ENCODE peak calls at places on chromosomes 16 and 17, in five cellular contexts. B, L, H, O and F are unnamed samples.

GRCh38 chr16:1494711-1495110 is 1.6 kb downstream of the TELO2 start:
- DNase-seq in L (no peak), O (no peak), H (no peak), B (no peak), F (no peak)

GRCh38 chr17:28533091-28533670 is 19.2 kb downstream of the UNC119 start:
- DNase-seq in L (peak), O (no peak), H (no peak), B (no peak), F (no peak)

GRCh38 chr16:68969338-68969737 is 126.0 kb downstream of the TANGO6 start:
- DNase-seq in H (no peak), L (no peak), B (no peak), O (no peak), F (no peak)

GRCh38 chr17:29837531-29837930 is 92.5 kb downstream of the SSH2 start:
- DNase-seq in O (no peak), H (no peak), B (no peak), L (no peak), F (no peak)

GRCh38 chr16:60788631-60789030 is 1247.6 kb downstream of the CDH8 start:
- DNase-seq in B (no peak), O (no peak), H (no peak), L (no peak), F (no peak)

GRCh38 chr16:46830417-46830901 is 521 bp downstream of the C16orf87 start:
- DNase-seq in L (peak), H (no peak), O (no peak), B (no peak), F (peak)

GRCh38 chr17:80063815-80064585 is 27.6 kb downstream of the CCDC40 start:
- DNase-seq in H (peak), B (no peak), O (no peak), L (peak), F (peak)

GRCh38 chr17:30780343-30780742 is 44.1 kb downstream of the CRLF3 start:
- DNase-seq in O (no peak), H (no peak), B (no peak), L (no peak), F (no peak)

GRCh38 chr17:7745748-7746470 is 28.4 kb downstream of the DNAH2 start:
- DNase-seq in O (no peak), L (no peak), H (peak), B (peak), F (no peak)

GRCh38 chr16:88077328-88078108 is 126.3 kb downstream of the BANP start:
- DNase-seq in H (no peak), O (no peak), B (no peak), L (no peak), F (peak)

GRCh38 chr17:39928868-39929651 is 1.5 kb downstream of the LRRC3C start:
- DNase-seq in L (no peak), H (peak), O (no peak), B (peak), F (no peak)

GRCh38 chr16:14564881-14565687 is 65.0 kb downstream of the PARN start:
- DNase-seq in H (no peak), B (peak), O (no peak), L (no peak), F (no peak)

GRCh38 chr17:12133183-12133582 is 112.5 kb downstream of the MAP2K4 start:
- DNase-seq in B (peak), H (no peak), O (no peak), L (no peak), F (no peak)

GRCh38 chr17:76366247-76366646 is 12.5 kb upstream of the PRPSAP1 start:
- DNase-seq in B (no peak), H (no peak), L (no peak), O (no peak), F (no peak)

GRCh38 chr17:8226536-8227237 is 16.3 kb upstream of the AURKB start:
- DNase-seq in L (peak), O (peak), B (peak), H (peak), F (peak)

GRCh38 chr17:29591737-29592624 is 951 bp upstream of the ANKRD13B start:
- DNase-seq in O (peak), B (no peak), H (no peak), L (peak), F (peak)

GRCh38 chr16:14284930-14285541 is 213.9 kb downstream of the MRTFB start:
- DNase-seq in O (no peak), B (peak), H (peak), L (peak), F (no peak)

GRCh38 chr16:30903596-30903995 is 7.2 kb downstream of the CTF1 start:
- DNase-seq in O (no peak), H (no peak), L (no peak), B (no peak), F (no peak)

GRCh38 chr17:17119533-17119932 is 77.3 kb downstream of the MPRIP start:
- DNase-seq in H (peak), B (no peak), L (peak), O (no peak), F (peak)

GRCh38 chr16:85438981-85439639 is 174.0 kb upstream of the GSE1 start:
- DNase-seq in O (no peak), H (no peak), B (no peak), L (no peak), F (no peak)

GRCh38 chr16:85436207-85436606 is 176.9 kb upstream of the GSE1 start:
- DNase-seq in H (no peak), L (no peak), O (no peak), B (no peak), F (no peak)

GRCh38 chr16:85435298-85435697 is 177.8 kb upstream of the GSE1 start:
- DNase-seq in H (no peak), L (no peak), B (no peak), O (no peak), F (no peak)

GRCh38 chr16:85437161-85438052 is 175.7 kb upstream of the GSE1 start:
- DNase-seq in B (no peak), H (no peak), O (peak), L (peak), F (no peak)

DNA sequence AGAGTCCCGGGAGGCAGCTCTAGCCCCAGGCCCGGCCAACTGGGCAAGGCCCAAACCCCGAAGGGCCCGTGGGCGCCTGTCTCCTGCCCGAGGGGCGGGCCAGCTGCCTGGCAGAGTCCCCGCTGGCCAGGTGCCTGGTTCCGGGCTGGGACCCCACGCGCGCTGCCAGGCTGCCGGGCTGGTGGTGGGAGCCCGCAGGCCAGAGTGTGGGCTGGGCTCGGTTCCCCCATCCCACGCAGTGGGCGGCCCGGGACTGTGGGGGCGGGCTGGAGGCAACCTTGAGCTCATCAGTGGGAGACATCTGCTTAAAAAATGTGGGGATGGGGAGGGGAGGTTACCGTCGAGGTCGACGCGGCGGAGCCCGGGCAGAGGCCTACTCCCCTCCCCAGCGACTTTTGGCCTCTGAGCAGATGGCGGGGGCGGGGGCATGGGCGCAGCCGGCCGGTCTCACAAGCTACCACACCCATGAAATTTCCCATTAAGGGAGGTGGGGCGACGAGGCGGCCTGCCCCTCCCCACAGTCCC is 176.4 kb upstream of the GSE1 start:
- DNase-seq in H (no peak), O (peak), B (no peak), L (peak), F (peak)
- H3K4me3 ChIP-seq in H (no peak), O (peak), B (no peak), L (no peak), F (peak)

GRCh38 chr16:56675685-56676210 is 6.1 kb downstream of the MT1H start:
- DNase-seq in O (no peak), L (peak), B (no peak), H (no peak), F (no peak)
- H3K4me3 ChIP-seq in O (no peak), L (no peak), B (no peak), H (no peak), F (peak)

GRCh38 chr16:64391009-64391663 is 730.7 kb downstream of the CDH11 start:
- DNase-seq in O (no peak), H (no peak), L (no peak), B (no peak), F (no peak)
- H3K4me3 ChIP-seq in O (no peak), H (no peak), L (no peak), B (peak), F (no peak)

GRCh38 chr17:50534222-50534978 is 1.9 kb downstream of the EPN3 start:
- DNase-seq in B (no peak), L (peak), O (peak), H (no peak), F (no peak)

GRCh38 chr17:50533720-50534148 is 1.2 kb downstream of the EPN3 start:
- DNase-seq in B (no peak), L (peak), H (no peak), O (peak), F (no peak)

GRCh38 chr17:50531428-50532025 is 1.0 kb upstream of the EPN3 start:
- DNase-seq in B (no peak), L (no peak), O (no peak), H (no peak), F (no peak)

GRCh38 chr17:50532452-50533024 is at the start of gene EPN3:
- DNase-seq in B (no peak), O (peak), L (peak), H (no peak), F (peak)

DNA sequence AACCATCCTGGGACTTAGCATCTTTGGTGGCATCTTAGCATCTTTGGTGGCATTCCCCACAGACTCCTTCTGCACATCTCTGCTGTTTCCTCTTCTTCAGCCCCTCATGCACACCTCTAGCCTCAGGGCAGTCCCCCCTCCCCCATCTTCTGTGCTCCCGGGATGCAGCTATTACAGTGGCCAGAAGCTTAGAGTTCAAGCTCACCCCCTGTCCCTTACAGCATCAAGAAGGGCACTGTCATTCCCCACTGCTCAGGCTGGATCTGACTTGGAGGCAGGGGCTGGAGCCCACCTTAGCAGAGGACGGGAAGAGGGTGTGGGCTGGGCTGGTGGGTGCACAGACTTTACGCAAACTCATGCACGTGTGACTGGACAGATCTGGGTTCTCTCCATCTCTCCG is 650 bp downstream of the EPN3 start:
- DNase-seq in H (no peak), O (no peak), B (no peak), L (no peak), F (no peak)
- H3K4me3 ChIP-seq in H (no peak), O (peak), B (no peak), L (no peak), F (peak)

DNA sequence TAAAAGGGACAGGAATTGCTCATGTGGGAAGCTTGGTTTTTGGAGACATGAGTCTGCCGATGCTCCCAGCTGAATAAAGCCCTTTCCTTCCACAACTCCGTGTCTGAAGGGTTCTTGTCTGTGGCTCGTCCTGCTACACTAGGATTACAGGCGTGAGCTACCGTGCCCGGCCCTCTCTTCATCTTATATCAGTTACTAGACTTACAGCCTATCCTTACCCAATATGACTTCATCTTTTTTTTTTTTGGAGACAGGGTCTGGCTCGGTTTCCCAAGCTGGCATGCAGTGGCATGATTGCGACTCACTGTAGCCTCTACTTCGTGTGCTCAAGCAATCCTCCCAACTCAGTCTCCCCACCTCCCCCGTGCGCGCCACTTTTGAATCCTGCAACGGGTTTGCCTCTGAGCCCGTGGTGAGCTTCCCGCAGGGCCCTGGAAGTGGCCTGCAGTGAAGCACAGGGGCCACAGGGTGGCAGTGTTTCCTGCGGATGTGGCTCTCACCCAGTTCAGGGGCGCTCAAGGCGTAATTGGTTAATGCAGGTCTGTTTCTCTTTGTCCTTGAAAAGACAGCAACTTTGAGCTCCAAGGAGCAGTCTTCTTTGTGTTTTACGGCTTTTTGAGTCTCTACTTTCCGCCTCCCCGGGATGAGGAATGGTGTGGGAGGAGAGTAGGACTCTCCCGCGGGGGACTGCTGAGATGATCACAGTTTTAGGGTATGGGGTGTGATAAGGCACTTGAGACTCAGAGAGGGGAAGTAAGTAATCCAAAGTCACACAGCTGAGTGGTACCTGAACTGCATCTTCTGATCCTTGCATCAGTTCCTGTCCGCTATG is 22.7 kb upstream of the GPRC5B start:
- DNase-seq in L (peak), B (peak), H (no peak), O (peak), F (peak)
- H3K4me3 ChIP-seq in L (no peak), B (no peak), H (no peak), O (no peak), F (no peak)